ENCODE peak calls at places on chromosomes 4 and X, in eight cellular contexts. B is endodermal cell, X is cardiac muscle cell, U is OCI-LY7, J is progenitor cell of endocrine pancreas, E is upper lobe of left lung, Y is body of pancreas, A is heart left ventricle. R is an unnamed sample.

GRCh38 chrX:48919947-48920712 is 1.3 kb upstream of the PIM2 start:
- DNase-seq in Y (no peak), E (no peak), B (peak; percentile 36), U (peak; percentile 15), J (no peak), X (no peak), A (no peak), R (no peak)

GRCh38 chr4:141575884-141576283 is 60.5 kb upstream of the IL15 start:
- DNase-seq in X (no peak), A (no peak), B (no peak), E (no peak), J (no peak), Y (peak; percentile 7), U (no peak), R (no peak)

GRCh38 chr4:112173593-112174559 is 28.6 kb downstream of the FAM241A start:
- DNase-seq in J (no peak), A (peak; percentile 43), B (no peak), U (no peak), E (no peak), X (no peak), Y (no peak), R (no peak)

GRCh38 chr4:52979020-52979419 is 116.9 kb downstream of the RASL11B start:
- DNase-seq in Y (no peak), A (no peak), E (no peak), B (no peak), U (no peak), X (peak; percentile 35), J (no peak), R (no peak)

GRCh38 chr4:134490863-134491262 is 289.3 kb upstream of the PABPC4L start:
- DNase-seq in A (no peak), U (no peak), Y (no peak), X (peak; percentile 2), E (no peak), B (peak; percentile 32), J (no peak), R (no peak)

GRCh38 chr4:184165291-184165690 is 52.4 kb downstream of the ENPP6 start:
- DNase-seq in U (no peak), X (no peak), A (no peak), B (peak; percentile 71), J (no peak), E (no peak), Y (no peak), R (no peak)

GRCh38 chr4:156298230-156298629 is 344.6 kb upstream of the CTSO start:
- DNase-seq in Y (no peak), B (no peak), U (no peak), X (no peak), J (no peak), E (no peak), A (peak; percentile 49), R (no peak)

GRCh38 chrX:23845316-23845932 is 62.3 kb downstream of the APOO start:
- DNase-seq in J (no peak), X (no peak), U (no peak), B (no peak), Y (peak; percentile 19), A (no peak), E (no peak), R (no peak)

GRCh38 chr4:17544831-17545234 is 29.9 kb downstream of the CLRN2 start:
- DNase-seq in Y (no peak), B (peak; percentile 85), E (no peak), X (no peak), U (no peak), J (no peak), A (no peak), R (no peak)

GRCh38 chrX:106606583-106606982 is 5.2 kb upstream of the RADX start:
- DNase-seq in U (no peak), J (no peak), B (no peak), A (no peak), Y (no peak), X (no peak), E (no peak), R (no peak)

DNA sequence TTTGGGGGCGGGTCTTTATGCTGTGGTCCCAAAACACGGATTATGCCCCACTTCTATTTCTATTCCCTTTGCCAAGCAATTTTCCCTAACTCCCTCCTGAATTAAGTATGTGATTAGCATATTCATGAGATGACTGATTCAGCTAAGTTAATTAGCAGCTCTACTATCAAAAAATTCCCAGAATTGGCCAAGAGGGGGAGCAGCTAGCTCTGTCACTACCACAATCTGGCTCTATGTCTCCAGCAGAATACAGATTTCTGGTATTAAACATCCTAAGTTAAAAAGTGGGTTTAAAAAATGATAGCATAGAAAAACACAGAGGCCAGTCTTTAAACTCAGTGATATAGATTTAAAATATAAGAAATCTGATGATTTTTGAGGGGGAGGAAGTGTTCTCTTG is 80.3 kb downstream of the GPC4 start:
- DNase-seq in Y (peak; percentile 20), U (peak; percentile 20), X (peak; percentile 61), J (no peak), B (no peak), A (no peak), E (no peak), R (no peak)
- TF ChIP-seq CTCF in Y (peak; percentile 58), U (peak; percentile 70), X (peak; percentile 51), J (peak; percentile 67), B (peak; percentile 82), A (peak; percentile 50), E (peak; percentile 43), R (peak; percentile 65)

GRCh38 chr4:178599521-178599920 is 1157.3 kb upstream of the AGA start:
- DNase-seq in B (no peak), Y (no peak), U (no peak), J (no peak), E (no peak), X (peak; percentile 31), A (no peak), R (no peak)
- TF ChIP-seq CTCF in B (peak; percentile 78), Y (no peak), U (no peak), J (peak; percentile 51), E (no peak), X (no peak), A (no peak), R (no peak)

DNA sequence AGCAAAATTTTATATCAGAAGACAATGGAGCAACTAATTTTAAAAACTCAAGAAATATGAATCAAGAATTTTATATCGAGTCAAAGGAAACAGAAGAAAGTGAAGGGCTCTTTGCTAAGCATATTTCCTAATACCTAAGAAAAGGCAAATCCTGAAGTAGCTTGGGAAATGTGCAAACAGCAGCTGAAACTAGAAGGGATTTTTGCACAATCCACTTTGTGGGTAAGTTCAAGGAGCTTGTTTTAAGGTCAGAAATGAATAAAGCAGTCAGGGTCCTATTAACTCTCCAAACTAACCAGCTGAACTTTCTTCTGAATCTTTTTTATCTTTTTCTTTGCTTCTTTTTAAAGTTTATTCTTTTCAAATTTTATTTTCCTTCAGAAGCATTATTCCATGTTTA is 500.9 kb upstream of the CXorf51A start:
- DNase-seq in A (no peak), E (no peak), B (no peak), J (no peak), Y (no peak), U (no peak), X (no peak), R (no peak)
- TF ChIP-seq CTCF in A (no peak), E (no peak), B (no peak), J (no peak), Y (no peak), U (no peak), X (no peak), R (no peak)

GRCh38 chr4:90240333-90240732 is 113.1 kb downstream of the CCSER1 start:
- DNase-seq in X (no peak), B (no peak), Y (no peak), U (no peak), E (no peak), A (no peak), J (no peak), R (no peak)
- TF ChIP-seq CTCF in X (no peak), B (peak; percentile 64), Y (no peak), U (no peak), E (no peak), A (no peak), J (no peak), R (no peak)

GRCh38 chrX:149508467-149508866 is 3.4 kb upstream of the IDS start:
- DNase-seq in X (no peak), U (no peak), Y (no peak), B (no peak), E (no peak), A (no peak), J (no peak), R (no peak)

GRCh38 chrX:149504226-149504914 is 736 bp downstream of the IDS start:
- DNase-seq in E (no peak), X (no peak), B (peak; percentile 81), J (no peak), A (no peak), U (peak; percentile 85), Y (peak; percentile 15), R (no peak)

GRCh38 chrX:149505671-149506070 is 565 bp upstream of the IDS start:
- DNase-seq in J (no peak), U (no peak), A (no peak), E (no peak), Y (no peak), B (no peak), X (no peak), R (no peak)

GRCh38 chrX:149506349-149506748 is 1.2 kb upstream of the IDS start:
- DNase-seq in J (no peak), U (no peak), X (no peak), E (no peak), Y (no peak), B (no peak), A (no peak), R (no peak)

DNA sequence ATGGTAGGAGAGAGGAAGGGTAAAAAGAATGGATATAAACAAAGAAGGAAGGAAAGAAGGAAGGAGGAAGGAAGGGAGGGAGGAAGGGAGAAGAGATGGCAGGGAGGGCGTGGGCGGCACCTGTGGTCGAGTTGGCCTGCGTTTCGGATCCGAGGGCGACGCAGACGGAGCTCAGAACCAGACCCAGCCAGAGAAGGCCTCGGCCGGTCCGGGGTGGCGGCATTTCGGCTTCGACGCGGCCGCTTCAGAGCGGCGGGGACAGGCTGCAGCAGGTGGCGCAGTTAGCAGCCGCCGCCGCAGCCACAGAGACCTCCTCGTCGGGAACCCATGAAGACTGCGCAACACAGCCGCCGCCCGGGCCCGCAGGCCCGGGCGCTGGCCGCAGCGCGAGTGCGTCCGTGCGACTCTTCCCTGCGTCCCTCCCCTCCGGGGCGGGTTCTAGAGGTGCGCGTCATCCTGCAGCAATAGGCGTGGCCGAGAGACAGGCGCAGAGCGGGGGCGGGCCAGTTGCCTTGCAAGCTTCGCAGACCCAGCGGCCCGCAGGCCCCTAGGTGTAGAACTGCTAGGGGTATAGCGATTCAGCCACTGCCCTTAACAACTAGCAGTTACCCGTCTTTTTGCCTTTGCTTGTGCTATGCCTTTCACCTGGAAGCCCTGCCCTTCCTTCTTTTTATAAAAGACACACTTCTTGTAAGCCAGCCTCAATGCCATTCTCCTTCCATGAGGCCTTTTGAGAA is at the start of gene IDS:
- DNase-seq in U (peak; percentile 90), A (peak; percentile 92), B (peak; percentile 93), Y (peak; percentile 92), X (peak; percentile 92), J (peak; percentile 65), E (peak; percentile 94), R (peak; percentile 77)
- TF ChIP-seq CTCF in U (no peak), A (no peak), B (no peak), Y (no peak), X (no peak), J (no peak), E (no peak), R (no peak)

DNA sequence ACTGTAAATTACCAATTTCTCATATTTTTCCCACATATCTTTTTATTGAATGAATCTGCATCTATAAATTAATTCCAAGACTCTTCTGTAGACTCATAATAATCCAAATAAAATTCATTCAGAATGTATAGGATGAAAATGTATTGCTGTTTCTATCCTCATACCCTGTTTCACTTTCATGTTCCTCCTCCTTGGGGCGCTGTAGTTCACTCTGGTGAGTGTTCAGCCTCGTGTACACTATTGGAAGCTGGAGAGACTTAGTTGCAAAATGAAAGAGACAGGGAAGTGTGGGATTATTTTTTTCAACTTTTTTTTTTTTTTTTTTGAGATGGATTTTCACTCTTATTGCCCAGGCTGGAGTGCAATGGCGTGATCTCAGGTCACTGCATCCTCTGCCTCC is 296.1 kb downstream of the TLL1 start:
- DNase-seq in A (no peak), X (peak; percentile 51), Y (no peak), U (no peak), E (no peak), B (peak; percentile 71), J (no peak), R (no peak)
- TF ChIP-seq CTCF in A (no peak), X (peak; percentile 54), Y (no peak), U (peak; percentile 52), E (no peak), B (peak; percentile 79), J (peak; percentile 46), R (no peak)